ENCODE peak calls at places on chromosomes 3 and 15, in nine cellular contexts. I is H1, H is ovary, F is K562, Z is transverse colon, P is tibial nerve, A is HepG2, L is A549, B is stomach. C is an unnamed sample. For H3K4me1, the result is how much of the 10 kb centered on the place peaks cover.

GRCh38 chr3:46649436-46649835 is 37.1 kb downstream of the FAM240A start:
- DNase-seq in I (no peak), H (no peak), F (no peak), Z (no peak), P (no peak), A (no peak), L (no peak), B (no peak), C (no peak)

GRCh38 chr3:66824450-66824849 is 173.7 kb upstream of the KBTBD8 start:
- DNase-seq in I (no peak), H (no peak), F (no peak), Z (no peak), P (no peak), A (peak), L (no peak), B (no peak), C (no peak)

GRCh38 chr15:68415061-68415460 is 16.9 kb downstream of the ITGA11 start:
- DNase-seq in I (no peak), H (no peak), F (no peak), Z (no peak), P (no peak), A (no peak), L (no peak), B (no peak), C (no peak)

GRCh38 chr15:76339302-76340197 is 3.0 kb downstream of the ISL2 start:
- DNase-seq in I (peak), H (no peak), F (no peak), Z (peak), P (no peak), A (no peak), L (no peak), B (no peak), C (no peak)

GRCh38 chr3:2547049-2547448 is 448.4 kb downstream of the CNTN4 start:
- DNase-seq in I (no peak), H (no peak), F (no peak), Z (no peak), P (no peak), A (no peak), L (no peak), B (no peak), C (no peak)

GRCh38 chr15:88693191-88693590 is 54.4 kb downstream of the ISG20 start:
- DNase-seq in I (no peak), H (no peak), F (no peak), Z (no peak), P (no peak), A (no peak), L (no peak), B (no peak), C (no peak)

GRCh38 chr15:30036304-30036703 is 46.5 kb upstream of the GOLGA8J start:
- DNase-seq in I (no peak), H (no peak), F (no peak), Z (no peak), P (no peak), A (no peak), L (no peak), B (no peak), C (no peak)

GRCh38 chr3:118781879-118782278 is 252.8 kb downstream of the IGSF11 start:
- DNase-seq in I (no peak), H (no peak), F (no peak), Z (no peak), P (no peak), A (no peak), L (no peak), B (no peak), C (no peak)

GRCh38 chr15:69357773-69358765 is 56.1 kb upstream of the KIF23 start:
- DNase-seq in I (no peak), H (peak), F (peak), Z (no peak), P (no peak), A (peak), L (no peak), B (peak), C (no peak)

GRCh38 chr3:172194702-172195392 is 155.5 kb downstream of the FNDC3B start:
- DNase-seq in I (no peak), H (no peak), F (peak), Z (no peak), P (no peak), A (no peak), L (peak), B (no peak), C (no peak)

GRCh38 chr3:172147113-172147818 is 107.9 kb downstream of the FNDC3B start:
- DNase-seq in I (no peak), H (no peak), F (no peak), Z (no peak), P (no peak), A (no peak), L (no peak), B (no peak), C (no peak)

GRCh38 chr15:91316123-91316522 is 216.1 kb downstream of the SV2B start:
- DNase-seq in I (no peak), H (no peak), F (no peak), Z (no peak), P (no peak), A (no peak), L (no peak), B (no peak), C (no peak)

GRCh38 chr3:32847520-32847919 is 29.7 kb downstream of the TRIM71 start:
- DNase-seq in I (no peak), H (no peak), F (no peak), Z (no peak), P (no peak), A (no peak), L (no peak), B (no peak), C (no peak)

GRCh38 chr3:99854899-99855298 is 37.2 kb downstream of the CMSS1 start:
- DNase-seq in I (no peak), H (no peak), F (no peak), Z (no peak), P (no peak), A (no peak), L (no peak), B (no peak), C (no peak)

GRCh38 chr3:125313060-125313635 is 62.0 kb downstream of the ZNF148 start:
- DNase-seq in I (no peak), H (no peak), F (peak), Z (no peak), P (no peak), A (no peak), L (no peak), B (no peak), C (no peak)

GRCh38 chr3:14222457-14222856 is 43.8 kb downstream of the LSM3 start:
- DNase-seq in I (no peak), H (no peak), F (no peak), Z (no peak), P (no peak), A (no peak), L (no peak), B (no peak), C (no peak)

GRCh38 chr15:63319065-63319464 is 41.7 kb downstream of the APH1B start:
- DNase-seq in I (no peak), H (no peak), F (no peak), Z (no peak), P (no peak), A (no peak), L (no peak), B (no peak), C (no peak)

GRCh38 chr3:14869877-14870563 is 51.3 kb downstream of the FGD5 start:
- DNase-seq in I (no peak), H (no peak), F (no peak), Z (no peak), P (no peak), A (no peak), L (no peak), B (no peak), C (peak)

GRCh38 chr3:79016587-79017380 is 751.0 kb downstream of the ROBO1 start:
- DNase-seq in I (no peak), H (no peak), F (no peak), Z (no peak), P (no peak), A (no peak), L (no peak), B (no peak), C (no peak)

GRCh38 chr15:92391640-92392039 is 2.0 kb upstream of the ST8SIA2 start:
- DNase-seq in I (peak), H (no peak), F (peak), Z (no peak), P (no peak), A (peak), L (peak), B (no peak), C (no peak)

GRCh38 chr3:179037361-179037760 is 34.2 kb downstream of the ZMAT3 start:
- DNase-seq in I (no peak), H (no peak), F (no peak), Z (peak), P (peak), A (no peak), L (no peak), B (no peak), C (peak)

GRCh38 chr3:67653425-67654098 is 850 bp downstream of the SUCLG2 start:
- DNase-seq in I (no peak), H (no peak), F (peak), Z (no peak), P (no peak), A (peak), L (no peak), B (no peak), C (no peak)

GRCh38 chr3:138941259-138941885 is 5.6 kb downstream of the FOXL2 start:
- DNase-seq in I (peak), H (peak), F (peak), Z (peak), P (no peak), A (peak), L (peak), B (no peak), C (no peak)

GRCh38 chr15:62469874-62470688 is 305.0 kb upstream of the C2CD4B start:
- DNase-seq in I (no peak), H (no peak), F (no peak), Z (no peak), P (peak), A (peak), L (no peak), B (no peak), C (peak)

GRCh38 chr3:71703796-71704195 is 21.4 kb downstream of the EIF4E3 start:
- DNase-seq in I (no peak), H (no peak), F (no peak), Z (no peak), P (no peak), A (no peak), L (no peak), B (no peak), C (no peak)

GRCh38 chr15:41870689-41871081 is 23.2 kb downstream of the SPTBN5 start:
- DNase-seq in I (no peak), H (no peak), F (no peak), Z (no peak), P (no peak), A (no peak), L (no peak), B (no peak), C (no peak)

DNA sequence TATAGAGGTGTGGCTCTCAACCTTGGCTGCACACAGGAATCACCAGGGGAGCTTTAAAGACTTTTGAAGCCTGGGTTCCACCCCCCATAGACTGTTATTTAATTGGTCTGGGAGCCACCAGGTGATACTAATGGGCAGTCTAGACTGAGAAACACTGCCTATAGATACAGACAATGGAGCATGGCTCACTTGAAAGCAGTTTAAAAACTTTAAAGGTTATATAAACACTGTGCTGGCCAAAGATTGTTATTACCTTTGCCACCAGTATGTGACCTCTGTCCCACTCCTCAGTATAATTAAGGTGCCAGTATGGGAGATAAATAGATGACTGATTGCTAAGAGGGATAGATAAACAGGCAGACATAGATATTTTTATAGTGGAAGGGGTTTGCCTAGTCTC is 3.8 kb downstream of the GOLIM4 start:
- DNase-seq in I (no peak), H (no peak), F (no peak), Z (no peak), P (no peak), A (peak), L (no peak), B (no peak), C (no peak)
- TF ChIP-seq EP300 in I (no peak), H (no peak), F (no peak), Z (no peak), P (no peak), A (no peak), L (no peak), B (no peak), C (no peak)

GRCh38 chr3:52895416-52895815 is 1.9 kb downstream of the STIMATE start:
- DNase-seq in I (no peak), H (no peak), F (no peak), Z (no peak), P (no peak), A (no peak), L (no peak), B (no peak), C (no peak)
- H3K4me1 ChIP-seq in I (under half), H (under half), F (under half), Z (under half), P (under half), A (half or more), L (under half), B (half or more), C (half or more)

GRCh38 chr3:12235691-12236090 is 53.2 kb upstream of the PPARG start:
- DNase-seq in I (no peak), H (no peak), F (no peak), Z (no peak), P (no peak), A (no peak), L (no peak), B (no peak), C (no peak)
- H3K27ac ChIP-seq in I (no peak), H (no peak), F (no peak), Z (no peak), P (no peak), A (no peak), L (no peak), B (peak), C (no peak)

DNA sequence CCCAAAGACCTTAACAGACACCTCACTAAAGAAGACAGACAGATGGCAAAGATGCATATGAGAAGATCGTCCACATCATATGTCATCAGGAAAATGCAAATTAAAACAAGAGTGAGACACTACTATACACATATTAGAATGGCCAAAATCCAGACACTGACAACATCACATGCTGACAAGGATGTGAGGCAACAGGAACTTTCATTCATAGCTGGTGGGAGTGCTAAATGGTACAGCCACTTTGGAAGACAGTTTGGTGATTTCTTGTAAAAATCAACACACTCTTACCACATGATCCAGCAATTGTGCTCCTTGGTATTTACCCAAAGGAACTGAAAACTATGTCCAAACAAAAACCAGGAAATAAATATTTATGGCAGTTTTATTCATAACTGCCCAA is 17.6 kb downstream of the CHDH start:
- DNase-seq in I (no peak), H (no peak), F (no peak), Z (no peak), P (no peak), A (no peak), L (no peak), B (no peak), C (no peak)
- TF ChIP-seq EP300 in I (no peak), H (no peak), F (no peak), Z (no peak), P (no peak), A (no peak), L (no peak), B (no peak), C (no peak)

GRCh38 chr15:89847101-89847500 is 32.4 kb upstream of the ANPEP start:
- DNase-seq in I (no peak), H (no peak), F (no peak), Z (no peak), P (no peak), A (no peak), L (no peak), B (no peak), C (no peak)
- H3K4me1 ChIP-seq in I (under half), H (under half), F (under half), Z (under half), P (under half), A (under half), L (half or more), B (under half), C (under half)

GRCh38 chr3:196163687-196164493 is 47.3 kb downstream of the ZDHHC19 start:
- DNase-seq in I (no peak), H (no peak), F (peak), Z (peak), P (peak), A (peak), L (no peak), B (no peak), C (no peak)

GRCh38 chr3:196165850-196166249 is 45.4 kb downstream of the ZDHHC19 start:
- DNase-seq in I (no peak), H (no peak), F (no peak), Z (no peak), P (no peak), A (no peak), L (no peak), B (no peak), C (no peak)

GRCh38 chr3:196162679-196163078 is 48.5 kb downstream of the ZDHHC19 start:
- DNase-seq in I (no peak), H (no peak), F (no peak), Z (no peak), P (no peak), A (no peak), L (no peak), B (no peak), C (no peak)

GRCh38 chr3:196163212-196163611 is 48.0 kb downstream of the ZDHHC19 start:
- DNase-seq in I (no peak), H (no peak), F (no peak), Z (no peak), P (no peak), A (no peak), L (no peak), B (no peak), C (no peak)

DNA sequence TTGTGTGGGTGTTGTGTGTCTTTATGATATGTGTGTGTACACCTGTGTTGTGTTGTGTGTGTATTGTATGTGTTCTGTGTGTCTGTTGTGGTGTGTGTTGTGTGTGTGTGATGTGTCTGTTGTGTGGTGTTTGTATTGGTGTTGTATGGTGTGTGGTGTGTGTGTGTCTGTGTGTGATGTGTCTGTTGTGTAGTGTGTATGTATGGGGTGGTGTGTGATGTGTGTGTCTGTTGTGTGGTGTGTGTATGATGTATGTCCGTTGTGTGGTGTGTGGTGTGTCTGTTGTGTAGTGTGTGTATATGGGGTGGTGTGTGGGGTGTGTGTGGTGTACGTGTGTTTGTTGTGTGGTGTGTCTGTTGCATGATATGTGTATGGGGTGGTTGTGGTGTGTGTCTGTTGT is 46.6 kb downstream of the ZDHHC19 start:
- DNase-seq in I (no peak), H (no peak), F (no peak), Z (no peak), P (no peak), A (no peak), L (no peak), B (no peak), C (no peak)
- H3K27ac ChIP-seq in I (no peak), H (no peak), F (no peak), Z (no peak), P (no peak), A (no peak), L (no peak), B (no peak), C (no peak)

GRCh38 chr3:127324080-127324479 is 36.2 kb upstream of the PRR20G start:
- DNase-seq in I (no peak), H (no peak), F (no peak), Z (no peak), P (no peak), A (no peak), L (no peak), B (no peak), C (no peak)
- TF ChIP-seq EP300 in I (no peak), H (no peak), F (no peak), Z (no peak), P (no peak), A (no peak), L (no peak), B (no peak), C (no peak)

GRCh38 chr15:25789206-25789605 is 73.9 kb downstream of the ATP10A start:
- DNase-seq in I (no peak), H (no peak), F (no peak), Z (no peak), P (no peak), A (no peak), L (no peak), B (no peak), C (peak)
- H3K4me1 ChIP-seq in I (under half), H (under half), F (under half), Z (under half), P (under half), A (under half), L (under half), B (under half), C (under half)

GRCh38 chr3:16909802-16910201 is 25.0 kb downstream of the PLCL2 start:
- DNase-seq in I (no peak), H (no peak), F (no peak), Z (no peak), P (no peak), A (no peak), L (no peak), B (no peak), C (no peak)

GRCh38 chr3:16908878-16909277 is 24.1 kb downstream of the PLCL2 start:
- DNase-seq in I (no peak), H (no peak), F (no peak), Z (no peak), P (no peak), A (no peak), L (no peak), B (no peak), C (no peak)

GRCh38 chr3:16907245-16907644 is 22.5 kb downstream of the PLCL2 start:
- DNase-seq in I (no peak), H (no peak), F (peak), Z (no peak), P (no peak), A (no peak), L (no peak), B (no peak), C (no peak)

GRCh38 chr3:16908006-16908405 is 23.3 kb downstream of the PLCL2 start:
- DNase-seq in I (no peak), H (no peak), F (no peak), Z (no peak), P (no peak), A (no peak), L (no peak), B (no peak), C (no peak)

GRCh38 chr3:16908408-16908807 is 23.7 kb downstream of the PLCL2 start:
- DNase-seq in I (no peak), H (no peak), F (no peak), Z (no peak), P (no peak), A (no peak), L (no peak), B (no peak), C (no peak)
- H3K27ac ChIP-seq in I (no peak), H (no peak), F (no peak), Z (no peak), P (no peak), A (no peak), L (no peak), B (no peak), C (no peak)

C was measured in sigmoid colon.